ENCODE peak calls at places on chromosomes 4 and X, in nine cellular contexts. Y is B cell; M is astrocyte of the spinal cord; F is CD8-positive, alpha-beta T cell; D is nephron progenitor cell; A is progenitor cell of endocrine pancreas; V is ascending aorta; O is epithelial cell of esophagus; J is body of pancreas. N is an unnamed sample.
A peak's percentile ranks its signal among the peaks of the same experiment; 100 is the strongest.

GRCh38 chrX:129663171-129663570 is 8.4 kb upstream of the APLN start:
- DNase-seq in Y (no peak), M (peak; percentile 37), F (no peak), D (no peak), A (no peak), V (no peak), O (no peak), J (no peak), N (no peak)

GRCh38 chr4:103845075-103845474 is 125.3 kb upstream of the TACR3 start:
- DNase-seq in Y (no peak), M (no peak), F (no peak), D (no peak), A (no peak), V (no peak), O (no peak), J (no peak), N (no peak)

GRCh38 chrX:136822337-136823095 is 41.8 kb upstream of the ARHGEF6 start:
- DNase-seq in Y (no peak), M (peak; percentile 3), F (no peak), D (no peak), A (no peak), V (no peak), O (no peak), J (no peak), N (no peak)

GRCh38 chr4:114601304-114602052 is 2.9 kb downstream of the UGT8 start:
- DNase-seq in Y (peak; percentile 22), M (no peak), F (no peak), D (no peak), A (no peak), V (no peak), O (no peak), J (no peak), N (no peak)

GRCh38 chr4:54913751-54914526 is 211.5 kb downstream of the KDR start:
- DNase-seq in Y (no peak), M (no peak), F (no peak), D (no peak), A (no peak), V (no peak), O (no peak), J (no peak), N (peak; percentile 44)

GRCh38 chrX:72111011-72111708 is 20.6 kb downstream of the RTL5 start:
- DNase-seq in Y (no peak), M (no peak), F (no peak), D (no peak), A (no peak), V (no peak), O (no peak), J (no peak), N (no peak)

GRCh38 chr4:144304025-144304424 is 163.5 kb upstream of the GYPA start:
- DNase-seq in Y (no peak), M (no peak), F (no peak), D (no peak), A (no peak), V (no peak), O (no peak), J (no peak), N (no peak)

GRCh38 chr4:81698536-81698935 is 226.8 kb upstream of the RASGEF1B start:
- DNase-seq in Y (no peak), M (no peak), F (no peak), D (peak; percentile 17), A (no peak), V (no peak), O (no peak), J (no peak), N (no peak)

GRCh38 chr4:162839814-162840213 is 326.9 kb downstream of the NAF1 start:
- DNase-seq in Y (no peak), M (no peak), F (no peak), D (no peak), A (no peak), V (no peak), O (no peak), J (no peak), N (no peak)

GRCh38 chr4:93828830-93829530 is 427 bp downstream of the ATOH1 start:
- DNase-seq in Y (no peak), M (no peak), F (no peak), D (peak; percentile 47), A (peak; percentile 44), V (no peak), O (peak; percentile 20), J (peak; percentile 15), N (peak; percentile 22)

GRCh38 chrX:136318895-136319597 is 18.3 kb downstream of the ADGRG4 start:
- DNase-seq in Y (no peak), M (no peak), F (no peak), D (no peak), A (no peak), V (no peak), O (no peak), J (no peak), N (no peak)

GRCh38 chr4:2535386-2536192 is 858 bp upstream of the FAM193A start:
- DNase-seq in Y (peak; percentile 76), M (peak; percentile 32), F (peak; percentile 19), D (peak; percentile 73), A (peak; percentile 51), V (no peak), O (peak; percentile 30), J (no peak), N (peak; percentile 62)

GRCh38 chr4:155960522-155960921 is 6.9 kb upstream of the CTSO start:
- DNase-seq in Y (no peak), M (peak; percentile 61), F (no peak), D (no peak), A (no peak), V (no peak), O (peak; percentile 49), J (no peak), N (no peak)

GRCh38 chr4:31370866-31371465 is 650.8 kb downstream of the PCDH7 start:
- DNase-seq in Y (peak; percentile 10), M (peak; percentile 60), F (no peak), D (peak; percentile 16), A (no peak), V (no peak), O (peak; percentile 58), J (no peak), N (peak; percentile 5)

GRCh38 chrX:53682885-53683555 is 3.5 kb downstream of the HUWE1 start:
- DNase-seq in Y (no peak), M (peak; percentile 58), F (peak; percentile 1), D (peak; percentile 36), A (no peak), V (no peak), O (peak; percentile 49), J (no peak), N (peak; percentile 44)

GRCh38 chr4:85398276-85398675 is 76.7 kb upstream of the ARHGAP24 start:
- DNase-seq in Y (no peak), M (peak; percentile 28), F (no peak), D (no peak), A (no peak), V (no peak), O (no peak), J (no peak), N (no peak)

GRCh38 chr4:172786039-172786792 is 382.4 kb upstream of the GALNT7 start:
- DNase-seq in Y (no peak), M (peak; percentile 36), F (no peak), D (no peak), A (no peak), V (no peak), O (peak; percentile 24), J (no peak), N (no peak)

DNA sequence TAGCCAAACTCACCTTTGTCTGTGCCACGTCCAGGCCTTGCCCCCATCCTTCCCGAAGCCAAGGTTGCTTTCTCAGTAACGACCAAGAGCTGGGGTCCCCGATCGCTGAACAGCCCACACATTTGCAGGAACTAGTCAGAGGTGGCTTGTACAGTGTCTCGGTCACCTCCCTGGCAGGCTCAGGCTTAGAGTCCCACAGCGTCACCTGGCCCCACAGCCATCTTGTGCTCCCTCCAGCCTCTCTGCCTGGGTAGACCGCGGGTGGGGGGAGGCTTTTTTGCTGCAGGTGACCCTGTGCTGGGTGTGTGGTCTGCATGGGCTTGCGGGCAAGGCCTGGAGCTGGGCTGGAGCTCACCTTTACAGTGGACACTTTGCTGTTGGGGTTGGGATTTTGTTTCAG is 60.2 kb downstream of the PSAPL1 start:
- DNase-seq in Y (no peak), M (no peak), F (no peak), D (no peak), A (no peak), V (no peak), O (no peak), J (no peak), N (no peak)
- TF ChIP-seq CTCF in Y (no peak), M (no peak), F (no peak), D (no peak), A (no peak), V (no peak), O (no peak), J (no peak), N (no peak)

GRCh38 chr4:166252487-166253402 is 379.7 kb downstream of the TLL1 start:
- DNase-seq in Y (no peak), M (peak; percentile 29), F (no peak), D (peak; percentile 6), A (no peak), V (no peak), O (peak; percentile 54), J (no peak), N (no peak)
- TF ChIP-seq CTCF in Y (no peak), M (peak; percentile 63), F (no peak), D (peak; percentile 46), A (peak; percentile 56), V (peak; percentile 23), O (peak; percentile 80), J (peak; percentile 23), N (peak; percentile 43)

DNA sequence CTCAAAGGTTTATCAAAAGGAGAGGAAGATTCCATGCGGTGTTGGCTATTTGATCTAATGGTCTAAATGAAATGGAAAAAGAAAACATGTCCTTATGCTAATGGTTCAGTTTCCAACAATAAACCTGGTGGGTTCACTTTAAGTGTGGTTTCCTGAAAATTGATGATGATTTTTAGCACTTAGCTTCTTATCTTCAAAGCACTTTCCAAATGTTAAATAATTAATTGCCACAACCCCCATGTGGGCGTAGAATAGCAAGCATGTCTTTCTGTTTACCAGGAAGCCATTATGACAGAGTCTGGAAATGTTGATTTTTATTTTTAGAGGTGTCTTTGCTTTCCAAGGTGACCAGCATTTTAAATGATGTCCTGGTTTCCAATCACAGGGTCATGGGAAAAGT is 134.8 kb upstream of the SLC4A4 start:
- DNase-seq in Y (no peak), M (no peak), F (no peak), D (no peak), A (no peak), V (no peak), O (no peak), J (no peak), N (no peak)
- TF ChIP-seq CTCF in Y (no peak), M (no peak), F (no peak), D (no peak), A (no peak), V (no peak), O (no peak), J (no peak), N (no peak)

GRCh38 chr4:37602454-37603069 is 83.6 kb downstream of the RELL1 start:
- DNase-seq in Y (no peak), M (no peak), F (no peak), D (no peak), A (no peak), V (no peak), O (no peak), J (no peak), N (no peak)
- TF ChIP-seq CTCF in Y (no peak), M (no peak), F (no peak), D (no peak), A (no peak), V (no peak), O (no peak), J (no peak), N (no peak)

N was measured in endothelial cell.